ENCODE peak calls at places on chromosomes 7 and 10, in nine cellular contexts. G, I, F, R, Z, M, W, U and S are unnamed samples.

GRCh38 chr7:121557034-121557892 is 161.2 kb upstream of the FAM3C start:
- DNase-seq in U (no peak), Z (no peak), G (no peak), R (no peak), I (no peak), W (no peak), F (no peak), M (no peak), S (no peak)

GRCh38 chr10:70458329-70459060 is 17.0 kb upstream of the NODAL start:
- DNase-seq in M (peak), U (no peak), W (peak), F (peak), Z (peak), G (peak), I (peak), R (no peak), S (peak)

GRCh38 chr7:150381096-150381495 is 2.0 kb downstream of the ZNF775 start:
- DNase-seq in U (no peak), I (no peak), G (no peak), Z (no peak), W (no peak), F (no peak), R (no peak), M (peak), S (no peak)

GRCh38 chr10:21281765-21282484 is 243.6 kb downstream of the SKIDA1 start:
- DNase-seq in M (peak), G (no peak), W (no peak), F (no peak), Z (no peak), U (no peak), I (peak), R (no peak), S (no peak)

GRCh38 chr7:1690359-1690958 is 20.4 kb downstream of the ELFN1 start:
- DNase-seq in W (no peak), G (no peak), R (no peak), U (no peak), Z (no peak), F (no peak), M (no peak), I (no peak), S (no peak)

GRCh38 chr7:124783271-124783670 is 17.7 kb upstream of the GPR37 start:
- DNase-seq in I (no peak), W (no peak), Z (no peak), F (no peak), R (no peak), U (no peak), G (peak), M (no peak), S (no peak)

GRCh38 chr7:36784991-36785940 is 61.0 kb upstream of the AOAH start:
- DNase-seq in F (no peak), Z (no peak), W (peak), U (peak), G (peak), R (no peak), I (no peak), M (no peak), S (no peak)

GRCh38 chr7:16961650-16962049 is 79.9 kb upstream of the AGR3 start:
- DNase-seq in U (no peak), R (no peak), Z (peak), F (no peak), G (no peak), I (no peak), M (no peak), W (no peak), S (peak)

GRCh38 chr7:110119883-110120581 is 970.9 kb upstream of the LRRN3 start:
- DNase-seq in W (no peak), I (no peak), Z (peak), R (no peak), G (no peak), U (no peak), F (no peak), M (no peak), S (peak)

GRCh38 chr10:5291501-5292195 is 73.1 kb upstream of the UCN3 start:
- DNase-seq in M (no peak), G (peak), R (no peak), F (no peak), U (peak), I (no peak), W (peak), Z (peak), S (peak)

GRCh38 chr10:4527281-4527960 is 298.6 kb upstream of the AKR1E2 start:
- DNase-seq in I (no peak), R (peak), M (no peak), W (no peak), U (no peak), F (no peak), G (peak), Z (peak), S (no peak)